ENCODE peak calls at places on chromosomes 11 and 22, in ten cellular contexts. One of them, this sample, is unnamed.
A peak's percentile ranks its signal among the peaks of the same experiment; 100 is the strongest.

GRCh38 chr22:33438273-33438672 is 380.1 kb upstream of the SYN3 start:
- DNase-seq in GM12865: peak; percentile 27
- DNase-seq in heart left ventricle: no peak
- DNase-seq in HS-5: peak; percentile 10
- DNase-seq in EL: peak; percentile 41
- DNase-seq in NCI-H1092 treated with DMSO at 0.1 percent for 48 hours: no peak
- DNase-seq in nephron progenitor cell: no peak
- DNase-seq in H7: no peak
- DNase-seq in substantia nigra: no peak
- DNase-seq in brain microvascular endothelial cell: peak; percentile 93
- DNase-seq in this sample: peak; percentile 97

GRCh38 chr11:46920709-46921108 is 2.4 kb upstream of the LRP4 start:
- DNase-seq in substantia nigra: no peak
- DNase-seq in HS-5: peak; percentile 93
- DNase-seq in heart left ventricle: no peak
- DNase-seq in brain microvascular endothelial cell: peak; percentile 98
- DNase-seq in nephron progenitor cell: no peak
- DNase-seq in NCI-H1092 treated with DMSO at 0.1 percent for 48 hours: no peak
- DNase-seq in GM12865: no peak
- DNase-seq in EL: peak; percentile 97
- DNase-seq in H7: no peak
- DNase-seq in this sample: peak; percentile 96

GRCh38 chr22:43127166-43127908 is 15.9 kb downstream of the MCAT start:
- DNase-seq in HS-5: no peak
- DNase-seq in EL: no peak
- DNase-seq in heart left ventricle: no peak
- DNase-seq in nephron progenitor cell: no peak
- DNase-seq in NCI-H1092 treated with DMSO at 0.1 percent for 48 hours: no peak
- DNase-seq in substantia nigra: no peak
- DNase-seq in H7: peak; percentile 60
- DNase-seq in GM12865: no peak
- DNase-seq in brain microvascular endothelial cell: no peak
- DNase-seq in this sample: no peak

GRCh38 chr11:9817191-9817590 is 153.3 kb downstream of the SWAP70 start:
- DNase-seq in substantia nigra: no peak
- DNase-seq in EL: no peak
- DNase-seq in GM12865: no peak
- DNase-seq in nephron progenitor cell: no peak
- DNase-seq in heart left ventricle: no peak
- DNase-seq in HS-5: no peak
- DNase-seq in H7: no peak
- DNase-seq in brain microvascular endothelial cell: no peak
- DNase-seq in NCI-H1092 treated with DMSO at 0.1 percent for 48 hours: no peak
- DNase-seq in this sample: no peak

GRCh38 chr11:799641-800316 is 1.7 kb upstream of the SLC25A22 start:
- DNase-seq in HS-5: no peak
- DNase-seq in heart left ventricle: no peak
- DNase-seq in substantia nigra: no peak
- DNase-seq in GM12865: no peak
- DNase-seq in nephron progenitor cell: no peak
- DNase-seq in EL: no peak
- DNase-seq in H7: no peak
- DNase-seq in NCI-H1092 treated with DMSO at 0.1 percent for 48 hours: no peak
- DNase-seq in brain microvascular endothelial cell: no peak
- DNase-seq in this sample: no peak

GRCh38 chr11:33747969-33748368 is 11.7 kb upstream of the CD59 start:
- DNase-seq in HS-5: no peak
- DNase-seq in GM12865: no peak
- DNase-seq in substantia nigra: no peak
- DNase-seq in nephron progenitor cell: no peak
- DNase-seq in EL: peak; percentile 50
- DNase-seq in NCI-H1092 treated with DMSO at 0.1 percent for 48 hours: peak; percentile 13
- DNase-seq in heart left ventricle: no peak
- DNase-seq in brain microvascular endothelial cell: no peak
- DNase-seq in H7: no peak
- DNase-seq in this sample: no peak

GRCh38 chr11:5929984-5930383 is 12.1 kb upstream of the OR56A3 start:
- DNase-seq in heart left ventricle: no peak
- DNase-seq in substantia nigra: no peak
- DNase-seq in EL: no peak
- DNase-seq in nephron progenitor cell: no peak
- DNase-seq in brain microvascular endothelial cell: no peak
- DNase-seq in GM12865: no peak
- DNase-seq in NCI-H1092 treated with DMSO at 0.1 percent for 48 hours: no peak
- DNase-seq in H7: no peak
- DNase-seq in HS-5: no peak
- DNase-seq in this sample: no peak

GRCh38 chr22:26707581-26707980 is 50.2 kb downstream of the MIAT start:
- DNase-seq in HS-5: no peak
- DNase-seq in nephron progenitor cell: no peak
- DNase-seq in EL: no peak
- DNase-seq in NCI-H1092 treated with DMSO at 0.1 percent for 48 hours: no peak
- DNase-seq in H7: no peak
- DNase-seq in GM12865: peak; percentile 29
- DNase-seq in heart left ventricle: no peak
- DNase-seq in brain microvascular endothelial cell: no peak
- DNase-seq in substantia nigra: no peak
- DNase-seq in this sample: no peak

GRCh38 chr11:21814169-21814568 is 378.7 kb upstream of the ANO5 start:
- DNase-seq in H7: no peak
- DNase-seq in substantia nigra: no peak
- DNase-seq in brain microvascular endothelial cell: peak; percentile 0
- DNase-seq in HS-5: no peak
- DNase-seq in GM12865: no peak
- DNase-seq in EL: no peak
- DNase-seq in NCI-H1092 treated with DMSO at 0.1 percent for 48 hours: no peak
- DNase-seq in nephron progenitor cell: no peak
- DNase-seq in heart left ventricle: no peak
- DNase-seq in this sample: no peak

GRCh38 chr22:21759133-21759532 is 23.5 kb upstream of the YPEL1 start:
- DNase-seq in NCI-H1092 treated with DMSO at 0.1 percent for 48 hours: no peak
- DNase-seq in GM12865: no peak
- DNase-seq in nephron progenitor cell: no peak
- DNase-seq in EL: no peak
- DNase-seq in H7: no peak
- DNase-seq in substantia nigra: no peak
- DNase-seq in HS-5: no peak
- DNase-seq in heart left ventricle: no peak
- DNase-seq in brain microvascular endothelial cell: no peak
- DNase-seq in this sample: no peak

GRCh38 chr11:63888170-63889086 is 28.5 kb downstream of the RCOR2 start:
- DNase-seq in brain microvascular endothelial cell: peak; percentile 46
- DNase-seq in heart left ventricle: peak; percentile 49
- DNase-seq in H7: peak; percentile 86
- DNase-seq in nephron progenitor cell: peak; percentile 23
- DNase-seq in NCI-H1092 treated with DMSO at 0.1 percent for 48 hours: peak; percentile 15
- DNase-seq in EL: peak; percentile 59
- DNase-seq in substantia nigra: no peak
- DNase-seq in HS-5: no peak
- DNase-seq in GM12865: peak; percentile 82
- DNase-seq in this sample: peak; percentile 64

GRCh38 chr11:66289548-66290331 is 797 bp upstream of the YIF1A start:
- DNase-seq in brain microvascular endothelial cell: no peak
- DNase-seq in HS-5: no peak
- DNase-seq in heart left ventricle: peak; percentile 79
- DNase-seq in NCI-H1092 treated with DMSO at 0.1 percent for 48 hours: no peak
- DNase-seq in GM12865: peak; percentile 87
- DNase-seq in EL: no peak
- DNase-seq in nephron progenitor cell: peak; percentile 94
- DNase-seq in substantia nigra: no peak
- DNase-seq in H7: peak; percentile 97
- DNase-seq in this sample: peak; percentile 92

GRCh38 chr11:95016133-95016532 is 8.9 kb upstream of the KDM4E start:
- DNase-seq in brain microvascular endothelial cell: no peak
- DNase-seq in H7: no peak
- DNase-seq in EL: no peak
- DNase-seq in nephron progenitor cell: no peak
- DNase-seq in substantia nigra: no peak
- DNase-seq in HS-5: no peak
- DNase-seq in GM12865: no peak
- DNase-seq in heart left ventricle: no peak
- DNase-seq in NCI-H1092 treated with DMSO at 0.1 percent for 48 hours: no peak
- DNase-seq in this sample: no peak

GRCh38 chr11:84250834-84251613 is 964.9 kb upstream of the CCDC90B start:
- DNase-seq in HS-5: no peak
- DNase-seq in NCI-H1092 treated with DMSO at 0.1 percent for 48 hours: no peak
- DNase-seq in EL: no peak
- DNase-seq in heart left ventricle: no peak
- DNase-seq in nephron progenitor cell: no peak
- DNase-seq in GM12865: no peak
- DNase-seq in substantia nigra: no peak
- DNase-seq in H7: no peak
- DNase-seq in brain microvascular endothelial cell: no peak
- DNase-seq in this sample: no peak

GRCh38 chr11:109772846-109773400 is 320.3 kb upstream of the ZC3H12C start:
- DNase-seq in GM12865: no peak
- DNase-seq in substantia nigra: no peak
- DNase-seq in brain microvascular endothelial cell: no peak
- DNase-seq in NCI-H1092 treated with DMSO at 0.1 percent for 48 hours: peak; percentile 73
- DNase-seq in HS-5: no peak
- DNase-seq in nephron progenitor cell: no peak
- DNase-seq in H7: no peak
- DNase-seq in heart left ventricle: no peak
- DNase-seq in EL: no peak
- DNase-seq in this sample: no peak

GRCh38 chr11:30489076-30489475 is 97.1 kb downstream of the MPPED2 start:
- DNase-seq in EL: no peak
- DNase-seq in HS-5: no peak
- DNase-seq in NCI-H1092 treated with DMSO at 0.1 percent for 48 hours: no peak
- DNase-seq in heart left ventricle: no peak
- DNase-seq in H7: no peak
- DNase-seq in nephron progenitor cell: no peak
- DNase-seq in brain microvascular endothelial cell: no peak
- DNase-seq in GM12865: no peak
- DNase-seq in substantia nigra: no peak
- DNase-seq in this sample: no peak

GRCh38 chr11:113725411-113725810 is 19.3 kb upstream of the TMPRSS5 start:
- DNase-seq in NCI-H1092 treated with DMSO at 0.1 percent for 48 hours: no peak
- DNase-seq in EL: no peak
- DNase-seq in nephron progenitor cell: no peak
- DNase-seq in H7: no peak
- DNase-seq in substantia nigra: no peak
- DNase-seq in brain microvascular endothelial cell: no peak
- DNase-seq in GM12865: no peak
- DNase-seq in heart left ventricle: no peak
- DNase-seq in HS-5: no peak
- DNase-seq in this sample: no peak

GRCh38 chr11:75561426-75562047 is 516 bp upstream of the SERPINH1 start:
- DNase-seq in HS-5: no peak
- DNase-seq in brain microvascular endothelial cell: no peak
- DNase-seq in heart left ventricle: no peak
- DNase-seq in NCI-H1092 treated with DMSO at 0.1 percent for 48 hours: no peak
- DNase-seq in EL: no peak
- DNase-seq in H7: no peak
- DNase-seq in GM12865: no peak
- DNase-seq in nephron progenitor cell: no peak
- DNase-seq in substantia nigra: no peak
- DNase-seq in this sample: no peak

GRCh38 chr11:17722000-17722643 is 2.8 kb downstream of the MYOD1 start:
- DNase-seq in substantia nigra: no peak
- DNase-seq in EL: peak; percentile 50
- DNase-seq in HS-5: no peak
- DNase-seq in GM12865: no peak
- DNase-seq in nephron progenitor cell: peak; percentile 46
- DNase-seq in brain microvascular endothelial cell: no peak
- DNase-seq in NCI-H1092 treated with DMSO at 0.1 percent for 48 hours: no peak
- DNase-seq in H7: peak; percentile 86
- DNase-seq in heart left ventricle: no peak
- DNase-seq in this sample: no peak

GRCh38 chr11:118792642-118793124 is 1.7 kb upstream of the DDX6 start:
- DNase-seq in brain microvascular endothelial cell: peak; percentile 89
- DNase-seq in H7: peak; percentile 91
- DNase-seq in substantia nigra: peak; percentile 44
- DNase-seq in EL: peak; percentile 91
- DNase-seq in heart left ventricle: peak; percentile 75
- DNase-seq in nephron progenitor cell: peak; percentile 54
- DNase-seq in NCI-H1092 treated with DMSO at 0.1 percent for 48 hours: no peak
- DNase-seq in GM12865: peak; percentile 96
- DNase-seq in HS-5: peak; percentile 28
- DNase-seq in this sample: peak; percentile 86

GRCh38 chr11:102346456-102346747 is 612 bp upstream of the BIRC2 start:
- DNase-seq in GM12865: no peak
- DNase-seq in H7: no peak
- DNase-seq in heart left ventricle: no peak
- DNase-seq in EL: no peak
- DNase-seq in brain microvascular endothelial cell: no peak
- DNase-seq in NCI-H1092 treated with DMSO at 0.1 percent for 48 hours: no peak
- DNase-seq in HS-5: no peak
- DNase-seq in substantia nigra: no peak
- DNase-seq in nephron progenitor cell: no peak
- DNase-seq in this sample: peak; percentile 51

GRCh38 chr22:44677299-44678244 is 24.4 kb upstream of the PRR5 start:
- DNase-seq in GM12865: no peak
- DNase-seq in NCI-H1092 treated with DMSO at 0.1 percent for 48 hours: no peak
- DNase-seq in H7: no peak
- DNase-seq in nephron progenitor cell: no peak
- DNase-seq in EL: no peak
- DNase-seq in HS-5: no peak
- DNase-seq in brain microvascular endothelial cell: no peak
- DNase-seq in substantia nigra: no peak
- DNase-seq in heart left ventricle: no peak
- DNase-seq in this sample: no peak

GRCh38 chr11:31798057-31799035 is 12.8 kb downstream of the PAX6 start:
- DNase-seq in HS-5: no peak
- DNase-seq in EL: no peak
- DNase-seq in substantia nigra: no peak
- DNase-seq in GM12865: peak; percentile 58
- DNase-seq in nephron progenitor cell: peak; percentile 64
- DNase-seq in NCI-H1092 treated with DMSO at 0.1 percent for 48 hours: no peak
- DNase-seq in brain microvascular endothelial cell: no peak
- DNase-seq in H7: peak; percentile 92
- DNase-seq in heart left ventricle: peak; percentile 16
- DNase-seq in this sample: no peak

GRCh38 chr11:127103586-127104388 is 103.2 kb upstream of the KIRREL3 start:
- DNase-seq in brain microvascular endothelial cell: no peak
- DNase-seq in nephron progenitor cell: no peak
- DNase-seq in substantia nigra: no peak
- DNase-seq in HS-5: no peak
- DNase-seq in heart left ventricle: no peak
- DNase-seq in NCI-H1092 treated with DMSO at 0.1 percent for 48 hours: no peak
- DNase-seq in EL: no peak
- DNase-seq in H7: no peak
- DNase-seq in GM12865: no peak
- DNase-seq in this sample: no peak

GRCh38 chr11:74316772-74317505 is 5.5 kb upstream of the P4HA3 start:
- DNase-seq in substantia nigra: no peak
- DNase-seq in heart left ventricle: no peak
- DNase-seq in H7: no peak
- DNase-seq in EL: peak; percentile 21
- DNase-seq in GM12865: no peak
- DNase-seq in HS-5: no peak
- DNase-seq in NCI-H1092 treated with DMSO at 0.1 percent for 48 hours: no peak
- DNase-seq in brain microvascular endothelial cell: peak; percentile 29
- DNase-seq in nephron progenitor cell: no peak
- DNase-seq in this sample: no peak

GRCh38 chr11:47132981-47133380 is 43.7 kb downstream of the ARFGAP2 start:
- DNase-seq in H7: no peak
- DNase-seq in substantia nigra: no peak
- DNase-seq in heart left ventricle: no peak
- DNase-seq in EL: no peak
- DNase-seq in brain microvascular endothelial cell: no peak
- DNase-seq in GM12865: no peak
- DNase-seq in HS-5: no peak
- DNase-seq in NCI-H1092 treated with DMSO at 0.1 percent for 48 hours: no peak
- DNase-seq in nephron progenitor cell: no peak
- DNase-seq in this sample: no peak

This sample was measured in kidney glomerular epithelial cell.